ENCODE peak calls at places on chromosome 2, in six cellular contexts. Z, X, K, I, C and T are unnamed samples.

GRCh38 chr2:222568866-222569265 is 87.0 kb downstream of the FARSB start:
- DNase-seq in Z (no peak), I (no peak), X (no peak), K (no peak), C (no peak), T (no peak)

GRCh38 chr2:224930124-224930523 is 112.1 kb downstream of the DOCK10 start:
- DNase-seq in Z (no peak), K (no peak), X (no peak), I (no peak), C (no peak), T (no peak)

GRCh38 chr2:149420053-149420963 is 89.9 kb downstream of the LYPD6 start:
- DNase-seq in Z (no peak), I (no peak), X (no peak), C (no peak), K (peak; percentile 58), T (no peak)

GRCh38 chr2:9178110-9178904 is 28.3 kb upstream of the ASAP2 start:
- DNase-seq in C (peak; percentile 2), Z (no peak), X (no peak), I (no peak), K (no peak), T (no peak)

GRCh38 chr2:72138921-72139381 is 8.7 kb downstream of the CYP26B1 start:
- DNase-seq in C (no peak), I (no peak), Z (peak; percentile 27), X (no peak), K (no peak), T (no peak)

GRCh38 chr2:205358351-205358815 is 323.9 kb upstream of the NRP2 start:
- DNase-seq in X (no peak), K (no peak), Z (no peak), C (no peak), I (no peak), T (no peak)

GRCh38 chr2:13652531-13653313 is 936.0 kb downstream of the TRIB2 start:
- DNase-seq in Z (no peak), I (no peak), C (no peak), K (no peak), X (no peak), T (no peak)

GRCh38 chr2:26709323-26710110 is 17.0 kb downstream of the KCNK3 start:
- DNase-seq in I (no peak), X (no peak), Z (no peak), C (no peak), K (no peak), T (no peak)

GRCh38 chr2:22601007-22601406 is 784.0 kb upstream of the KLHL29 start:
- DNase-seq in C (no peak), K (no peak), I (no peak), Z (no peak), X (no peak), T (no peak)

DNA sequence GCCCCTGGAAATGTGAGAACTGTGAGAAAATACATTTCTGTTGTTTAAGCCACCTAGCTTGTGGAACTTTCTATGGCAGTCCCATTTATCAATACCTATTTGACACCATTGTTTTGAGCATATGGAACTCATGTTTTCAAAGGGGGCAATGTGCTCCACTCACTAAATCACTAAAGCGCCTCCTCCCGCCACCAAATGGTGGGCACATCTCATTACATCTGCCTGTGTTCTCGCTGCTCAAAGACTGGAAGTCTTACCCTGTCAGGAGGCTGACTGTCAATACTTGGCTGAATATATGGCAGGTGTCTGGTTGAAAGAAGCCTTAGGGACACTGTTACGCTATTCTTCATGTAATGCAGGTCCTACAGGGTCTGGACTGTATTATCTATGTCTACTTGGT is 767.7 kb downstream of the TSN start:
- DNase-seq in Z (no peak), C (no peak), I (no peak), X (no peak), K (no peak), T (no peak)
- TF ChIP-seq CHD2 in Z (no peak), C (no peak), I (no peak), X (no peak), K (no peak), T (no peak)

DNA sequence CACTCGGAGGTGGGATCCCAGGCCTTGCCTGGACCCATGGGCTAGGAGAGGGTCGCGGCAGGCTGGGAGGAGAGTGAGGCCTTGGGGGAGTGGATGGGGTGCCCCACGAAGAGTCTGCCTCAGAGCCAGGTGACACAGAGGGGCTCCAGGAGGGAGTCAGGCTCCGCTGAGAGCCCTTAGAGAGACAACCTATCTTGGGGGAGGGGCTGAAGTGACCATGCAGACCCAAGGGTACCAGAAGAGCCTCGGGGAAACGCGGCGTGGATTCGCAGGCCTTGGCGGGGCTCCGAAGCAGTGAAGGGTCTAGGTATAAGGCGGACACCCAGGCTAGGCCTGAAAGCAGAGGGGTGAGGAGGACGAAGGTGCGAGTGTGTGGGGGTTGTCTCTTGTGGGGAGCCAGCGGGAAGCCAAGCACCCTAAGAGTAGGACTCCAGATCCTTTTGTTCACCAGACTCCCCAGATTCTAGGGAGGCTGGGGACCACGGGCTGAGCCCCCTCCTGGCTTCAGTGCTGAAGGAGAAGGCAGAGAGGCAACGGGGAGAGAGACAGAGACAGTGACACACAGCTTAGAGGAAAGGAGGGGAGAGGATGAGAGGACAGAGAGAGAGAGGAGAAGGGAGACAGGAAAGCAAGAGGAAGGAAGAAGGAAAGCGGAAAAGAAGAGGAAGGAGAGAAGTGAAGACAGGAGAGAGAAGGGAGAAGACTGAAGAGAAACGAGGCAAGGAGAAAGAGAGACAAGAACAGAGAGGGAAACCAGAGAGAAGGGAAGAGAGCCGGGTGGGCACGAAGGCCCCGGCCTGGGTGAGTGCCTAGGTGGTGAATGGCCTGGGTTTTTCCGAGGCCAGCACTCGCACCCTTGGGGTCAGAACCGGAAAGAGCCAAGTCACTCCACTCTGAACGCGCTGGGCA is 1.1 kb upstream of the HOXD11 start:
- DNase-seq in C (no peak), K (no peak), X (no peak), Z (no peak), I (peak; percentile 62), T (no peak)
- H3K9me3 ChIP-seq in C (peaks cover 3% of the 10 kb centered on the region), K (no peaks in the 10 kb centered on the region), X (no peaks in the 10 kb centered on the region), Z (no peaks in the 10 kb centered on the region), I (no peaks in the 10 kb centered on the region), T (no peaks in the 10 kb centered on the region)

GRCh38 chr2:25374411-25374810 is 32.7 kb upstream of the DNMT3A start:
- DNase-seq in K (no peak), C (no peak), X (no peak), Z (no peak), I (no peak), T (no peak)

GRCh38 chr2:25374827-25375226 is 33.1 kb upstream of the DNMT3A start:
- DNase-seq in K (no peak), X (no peak), C (no peak), Z (no peak), I (no peak), T (no peak)

GRCh38 chr2:25371253-25372241 is 29.8 kb upstream of the DNMT3A start:
- DNase-seq in I (no peak), X (no peak), C (no peak), K (no peak), Z (no peak), T (no peak)

GRCh38 chr2:25373269-25373981 is 31.7 kb upstream of the DNMT3A start:
- DNase-seq in C (no peak), X (no peak), Z (no peak), I (no peak), K (no peak), T (no peak)

GRCh38 chr2:25372405-25373268 is 30.9 kb upstream of the DNMT3A start:
- DNase-seq in C (no peak), I (no peak), Z (peak; percentile 37), X (no peak), K (no peak), T (no peak)
- TF ChIP-seq CHD2 in C (no peak), I (no peak), Z (no peak), X (no peak), K (no peak), T (no peak)

DNA sequence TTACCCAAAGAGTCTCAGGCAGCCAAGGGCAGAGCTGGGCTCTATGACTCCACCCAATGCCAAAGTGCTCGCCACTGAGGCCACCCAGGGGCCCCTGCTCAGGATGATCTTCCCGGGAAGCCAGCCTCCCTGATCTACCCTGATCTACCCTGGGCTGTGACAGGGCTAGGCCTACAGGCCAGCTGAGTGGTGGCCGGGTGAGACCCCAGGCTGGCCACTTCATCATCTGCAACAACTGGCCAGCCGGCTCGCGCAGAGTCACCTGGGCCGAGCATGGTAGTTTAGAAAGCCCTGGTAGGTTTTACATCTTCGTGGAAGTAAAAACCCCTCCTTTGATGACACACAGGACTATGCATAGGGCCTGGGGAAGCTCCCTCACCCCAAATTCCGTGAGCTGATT is 276.3 kb downstream of the NDUFA10 start:
- DNase-seq in I (no peak), Z (no peak), X (no peak), K (no peak), C (no peak), T (no peak)
- H3K9me3 ChIP-seq in I (no peaks in the 10 kb centered on the region), Z (no peaks in the 10 kb centered on the region), X (no peaks in the 10 kb centered on the region), K (no peaks in the 10 kb centered on the region), C (no peaks in the 10 kb centered on the region), T (no peaks in the 10 kb centered on the region)

GRCh38 chr2:234773129-234773528 is 178.7 kb upstream of the SH3BP4 start:
- DNase-seq in K (no peak), I (no peak), Z (no peak), X (no peak), C (no peak), T (no peak)
- TF ChIP-seq CHD2 in K (no peak), I (no peak), Z (no peak), X (no peak), C (no peak), T (no peak)